ENCODE peak calls at places on chromosomes 5 and 9, in four cellular contexts. H is IMR-90, Z is H9, B is neuronal stem cell. N is an unnamed sample.

GRCh38 chr5:172527559-172527958 is 73.2 kb upstream of the SH3PXD2B start:
- DNase-seq in H (no peak), Z (no peak), B (no peak), N (no peak)

GRCh38 chr5:132677191-132677590 is 3.4 kb downstream of the IL4 start:
- DNase-seq in H (peak), Z (peak), B (no peak), N (peak)

GRCh38 chr9:135463140-135463539 is 16.4 kb upstream of the PPP1R26 start:
- DNase-seq in H (peak), Z (no peak), B (no peak), N (peak)

GRCh38 chr9:70257991-70258691 is 637 bp upstream of the SMC5 start:
- DNase-seq in H (peak), Z (peak), B (peak), N (peak)

GRCh38 chr5:73591102-73591695 is 25.7 kb downstream of the UTP15 start:
- DNase-seq in H (peak), Z (no peak), B (peak), N (peak)

GRCh38 chr5:68730220-68731010 is 363.4 kb upstream of the SLC30A5 start:
- DNase-seq in H (peak), Z (no peak), B (no peak), N (peak)

GRCh38 chr5:160938532-160938931 is 86.5 kb upstream of the ATP10B start:
- DNase-seq in H (no peak), Z (no peak), B (no peak), N (no peak)

GRCh38 chr9:93464876-93465275 is 11.5 kb upstream of the FAM120AOS start:
- DNase-seq in H (no peak), Z (no peak), B (no peak), N (peak)

GRCh38 chr5:41955432-41956024 is 30.4 kb downstream of the FBXO4 start:
- DNase-seq in H (no peak), Z (no peak), B (no peak), N (no peak)

GRCh38 chr9:69397384-69398214 is 72.6 kb downstream of the ENTREP1 start:
- DNase-seq in H (no peak), Z (no peak), B (no peak), N (peak)

GRCh38 chr9:95250462-95251058 is 66.9 kb downstream of the FANCC start:
- DNase-seq in H (no peak), Z (no peak), B (no peak), N (no peak)

GRCh38 chr9:109992293-109992692 is 212.3 kb downstream of the PALM2AKAP2 start:
- DNase-seq in H (no peak), Z (no peak), B (no peak), N (no peak)

GRCh38 chr9:84874583-84874982 is 205.1 kb downstream of the NTRK2 start:
- DNase-seq in H (no peak), Z (no peak), B (no peak), N (no peak)

GRCh38 chr9:81264516-81264915 is 424.8 kb downstream of the TLE1 start:
- DNase-seq in H (peak), Z (no peak), B (no peak), N (peak)

GRCh38 chr9:76687861-76688374 is 76.3 kb upstream of the PCA3 start:
- DNase-seq in H (peak), Z (no peak), B (no peak), N (peak)

GRCh38 chr5:129018836-129019235 is 53.5 kb downstream of the SLC27A6 start:
- DNase-seq in H (no peak), Z (no peak), B (no peak), N (peak)

GRCh38 chr9:94697972-94698581 is 28.4 kb upstream of the AOPEP start:
- DNase-seq in H (peak), Z (peak), B (no peak), N (peak)

DNA sequence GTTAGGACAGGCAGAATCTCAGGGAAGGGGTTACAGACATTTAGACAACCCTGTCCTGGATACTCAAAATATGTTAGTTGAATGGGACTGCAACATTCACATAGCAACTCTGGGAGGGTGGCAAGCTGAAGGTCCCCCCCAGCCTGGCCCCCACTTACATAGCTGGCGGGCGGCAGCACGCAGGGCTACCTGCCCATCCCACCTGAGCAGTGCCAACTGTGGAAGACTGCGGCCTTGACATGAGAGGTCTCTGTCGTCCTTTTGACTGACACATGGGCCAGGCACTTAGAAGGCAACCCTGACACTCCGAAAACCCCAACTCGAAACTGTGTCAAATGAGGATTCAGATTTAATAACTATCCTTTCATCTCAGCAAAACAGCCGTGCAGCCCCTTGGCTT is 16.5 kb downstream of the PAX5 start:
- DNase-seq in H (no peak), Z (no peak), B (no peak), N (no peak)
- H2AK5ac ChIP-seq in H (no peak), Z (no peak), B (no peak), N (no peak)

DNA sequence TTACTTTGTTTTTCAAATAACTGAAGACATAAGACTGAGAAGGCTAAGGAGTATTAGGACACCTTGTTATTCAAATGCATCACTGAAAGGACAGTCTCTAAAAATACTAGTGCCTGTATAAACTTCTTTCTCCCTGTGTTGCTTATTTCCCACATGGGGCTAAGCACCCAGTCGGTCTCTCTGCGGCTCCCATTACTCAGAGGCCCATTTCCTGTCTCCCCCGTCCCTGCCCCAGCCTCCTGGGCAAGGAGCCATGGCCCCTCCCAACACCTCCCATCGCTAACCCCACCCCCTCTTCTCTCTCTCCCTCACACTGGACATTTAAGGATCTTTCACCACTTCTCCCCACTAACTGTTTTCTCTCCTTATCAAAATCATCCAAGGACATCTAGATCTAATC is 81.9 kb downstream of the EBF1 start:
- DNase-seq in H (peak), Z (peak), B (no peak), N (peak)
- H3K23ac ChIP-seq in H (no peak), Z (no peak), B (no peak), N (no peak)

GRCh38 chr5:134581241-134581981 is 51.2 kb downstream of the SAR1B start:
- DNase-seq in H (no peak), Z (no peak), B (no peak), N (no peak)
- H2AK5ac ChIP-seq in H (no peak), Z (no peak), B (no peak), N (no peak)

DNA sequence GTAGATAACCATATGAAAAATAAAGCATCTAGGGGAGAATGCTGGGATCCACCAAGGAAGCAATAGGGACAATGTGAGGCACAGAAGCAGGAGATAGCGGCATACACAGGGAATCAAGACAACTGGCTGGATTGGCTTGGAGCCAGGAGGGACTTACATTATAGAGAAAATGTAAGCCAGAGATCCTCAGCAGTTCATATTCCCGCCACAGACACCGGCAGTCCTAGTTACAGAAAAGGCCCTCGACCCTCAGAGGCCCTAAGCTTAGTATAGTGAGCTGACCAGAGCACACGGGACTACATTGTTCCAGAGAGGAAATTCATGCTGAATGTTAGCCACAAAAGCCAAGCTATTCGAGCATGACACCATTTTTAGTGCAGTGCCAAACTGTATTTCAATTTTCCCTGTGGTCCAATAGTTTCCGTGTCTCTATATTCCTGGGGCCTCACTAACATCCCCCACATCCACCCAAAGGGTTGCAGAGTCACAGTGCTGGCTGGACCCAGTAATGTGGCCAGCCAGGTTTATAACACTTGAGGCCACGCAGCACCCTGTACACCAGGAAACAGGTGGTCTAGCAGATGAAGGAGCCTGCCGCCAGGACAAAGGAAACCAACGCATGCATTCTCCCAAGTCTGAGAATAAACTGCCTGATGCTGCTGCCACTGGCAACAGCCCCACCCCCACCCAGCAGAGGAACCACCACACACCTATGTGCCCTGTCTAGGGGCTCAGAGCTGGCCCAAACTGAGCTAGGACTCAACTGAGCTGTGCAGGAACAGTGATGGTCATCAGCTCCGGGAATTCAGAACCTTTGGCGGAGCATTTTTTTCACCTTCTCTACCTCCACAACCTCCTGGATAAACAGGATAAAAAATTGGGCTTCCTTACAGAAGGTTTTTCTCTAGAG is 693.2 kb upstream of the CHD1 start:
- DNase-seq in H (no peak), Z (peak), B (no peak), N (no peak)
- H3K23ac ChIP-seq in H (no peak), Z (no peak), B (no peak), N (no peak)

GRCh38 chr5:33793836-33794549 is 97.8 kb downstream of the ADAMTS12 start:
- DNase-seq in H (no peak), Z (no peak), B (no peak), N (no peak)
- H2AK5ac ChIP-seq in H (peak), Z (no peak), B (no peak), N (no peak)

DNA sequence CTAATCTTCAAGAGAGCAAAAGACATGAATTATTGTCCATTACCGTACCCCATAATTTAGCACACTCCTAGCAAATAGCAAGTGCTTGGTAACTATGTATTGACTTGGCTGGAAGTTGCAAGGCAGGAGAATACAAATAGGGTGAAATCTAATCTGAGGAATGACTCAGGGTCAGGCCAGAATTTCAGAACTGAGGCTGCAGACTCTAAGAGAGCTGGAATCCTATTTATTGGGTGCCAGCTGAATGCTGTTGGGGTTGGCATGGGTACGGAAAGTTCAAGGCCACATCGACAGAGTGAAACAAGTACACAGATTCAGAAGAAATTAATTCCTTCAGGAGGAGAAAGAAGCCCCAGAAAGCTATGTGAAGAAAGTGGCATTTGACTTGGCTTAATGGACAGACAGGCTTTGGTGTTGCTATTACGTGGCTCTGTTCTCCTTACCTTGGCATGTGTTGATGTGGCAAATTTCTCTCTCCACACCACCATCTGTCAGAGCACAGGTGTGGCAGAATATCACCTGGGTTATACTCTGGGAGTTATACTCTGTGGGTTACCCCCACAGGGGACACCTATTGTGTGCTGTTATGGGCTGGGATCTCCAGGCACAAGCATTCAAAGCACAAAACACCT is 20.9 kb upstream of the ASTN2 start:
- DNase-seq in H (no peak), Z (no peak), B (no peak), N (no peak)
- H3K23ac ChIP-seq in H (no peak), Z (no peak), B (no peak), N (no peak)

DNA sequence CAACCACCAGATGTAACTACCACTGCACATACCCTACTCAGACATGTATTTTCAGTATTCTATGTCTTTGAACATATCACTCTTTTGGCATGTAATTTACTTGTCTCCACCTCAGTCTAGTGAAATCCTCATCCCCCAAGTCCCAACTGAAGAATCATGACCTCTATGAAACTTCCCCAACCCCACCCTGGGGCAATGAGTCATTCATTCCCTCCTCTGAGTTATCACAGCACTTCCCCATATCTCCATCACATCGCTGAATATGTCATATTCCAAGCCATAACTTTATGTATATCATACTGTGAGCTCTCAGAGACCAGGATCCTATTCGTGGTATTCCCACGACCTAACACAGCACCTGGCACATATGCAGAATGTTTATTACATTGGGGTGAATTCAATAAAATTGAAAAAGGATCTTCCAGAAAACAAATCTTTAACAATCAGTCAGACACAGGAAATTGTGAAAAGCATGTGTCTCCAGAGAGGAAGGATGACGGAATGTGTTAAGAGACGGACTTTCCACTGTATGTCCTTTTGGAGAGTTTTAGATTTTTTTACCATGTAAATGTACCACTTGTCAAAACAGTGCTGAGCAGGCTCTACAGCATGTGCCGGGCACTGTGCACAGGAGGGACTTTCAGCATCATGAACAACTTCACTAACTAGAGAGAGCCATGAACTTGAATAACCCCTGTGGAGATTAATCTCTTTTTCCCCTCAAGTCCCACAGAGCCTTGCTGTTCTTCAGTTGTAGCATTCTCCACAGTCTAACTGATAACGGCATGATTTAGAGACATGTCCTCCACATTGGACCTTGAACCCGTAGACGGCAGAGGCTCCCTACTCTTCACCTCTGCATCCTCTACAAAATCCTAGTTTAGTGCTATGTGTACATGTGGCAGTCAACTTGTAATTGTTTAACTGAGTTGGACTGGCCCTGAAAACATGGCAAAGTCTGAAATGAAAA is 213.5 kb downstream of the GLIS3 start:
- DNase-seq in H (peak), Z (no peak), B (no peak), N (no peak)
- H2AK5ac ChIP-seq in H (peak), Z (no peak), B (no peak), N (no peak)

DNA sequence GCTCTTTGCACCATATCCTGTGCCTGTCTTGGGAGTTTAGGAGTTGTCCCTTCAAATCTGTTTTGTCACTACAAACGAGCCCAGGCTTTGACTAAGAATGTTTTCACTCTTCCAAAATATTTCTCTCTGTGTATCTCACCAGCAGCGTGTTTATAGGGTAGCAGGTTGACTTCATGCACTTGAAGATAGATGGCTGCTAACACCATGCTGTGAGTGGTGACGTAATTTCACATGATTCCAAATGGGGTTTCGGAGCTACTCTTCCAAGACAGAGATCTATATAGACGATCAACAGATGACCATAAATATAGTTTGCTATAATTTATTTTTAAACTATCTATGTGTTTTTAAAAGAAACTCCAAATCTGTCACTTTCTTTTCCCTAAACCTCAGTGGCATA is 30.6 kb downstream of the RORB start:
- DNase-seq in H (no peak), Z (no peak), B (no peak), N (no peak)
- H3K23ac ChIP-seq in H (no peak), Z (no peak), B (no peak), N (no peak)

DNA sequence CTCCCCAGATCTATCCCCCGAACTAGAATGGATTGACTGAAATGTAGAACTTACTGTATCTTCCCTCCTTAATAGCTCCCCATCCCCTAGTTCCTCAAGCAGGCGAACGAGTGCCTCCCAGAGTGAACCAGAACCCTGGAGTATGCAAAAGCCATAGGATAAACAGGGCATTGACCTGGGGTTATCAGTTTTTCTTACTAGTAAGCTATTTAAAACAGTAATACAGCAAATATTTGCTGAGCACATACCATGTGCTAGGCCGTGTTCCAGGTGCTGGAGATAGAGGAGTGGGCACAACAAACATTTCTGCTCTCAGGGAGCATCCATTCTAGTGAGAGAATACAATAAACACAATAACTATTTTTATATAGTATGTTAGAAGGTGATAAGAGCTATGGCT is 1.8 kb downstream of the SKP2 start:
- DNase-seq in H (no peak), Z (no peak), B (no peak), N (no peak)
- H2AK5ac ChIP-seq in H (no peak), Z (no peak), B (no peak), N (no peak)